ENCODE peak calls at places on chromosome 11, in six cellular contexts. One of them, this sample, is unnamed.

GRCh38 chr11:47553417-47553746 is 450 bp upstream of the CELF1 start:
- DNase-seq in adipocyte: no peak
- DNase-seq in transverse colon: no peak
- DNase-seq in IMR-90: no peak
- DNase-seq in AG10803: peak
- DNase-seq in left ventricle myocardium inferior: no peak
- DNase-seq in this sample: no peak

GRCh38 chr11:73001615-73002014 is 140.5 kb downstream of the FCHSD2 start:
- DNase-seq in adipocyte: no peak
- DNase-seq in AG10803: no peak
- DNase-seq in left ventricle myocardium inferior: no peak
- DNase-seq in transverse colon: no peak
- DNase-seq in IMR-90: no peak
- DNase-seq in this sample: no peak

GRCh38 chr11:76493040-76493439 is 48.2 kb downstream of the EMSY start:
- DNase-seq in IMR-90: no peak
- DNase-seq in transverse colon: no peak
- DNase-seq in AG10803: no peak
- DNase-seq in adipocyte: no peak
- DNase-seq in left ventricle myocardium inferior: no peak
- DNase-seq in this sample: no peak

GRCh38 chr11:134700101-134700640 is 288.1 kb upstream of the B3GAT1 start:
- DNase-seq in transverse colon: no peak
- DNase-seq in left ventricle myocardium inferior: no peak
- DNase-seq in AG10803: no peak
- DNase-seq in IMR-90: no peak
- DNase-seq in adipocyte: no peak
- DNase-seq in this sample: no peak

GRCh38 chr11:24885580-24886173 is 388.8 kb downstream of the LUZP2 start:
- DNase-seq in IMR-90: no peak
- DNase-seq in AG10803: no peak
- DNase-seq in left ventricle myocardium inferior: no peak
- DNase-seq in adipocyte: no peak
- DNase-seq in transverse colon: no peak
- DNase-seq in this sample: no peak

GRCh38 chr11:66226111-66226510 is 42.3 kb upstream of the RAB1B start:
- DNase-seq in transverse colon: no peak
- DNase-seq in IMR-90: no peak
- DNase-seq in AG10803: no peak
- DNase-seq in left ventricle myocardium inferior: no peak
- DNase-seq in adipocyte: no peak
- DNase-seq in this sample: no peak

GRCh38 chr11:46920709-46921108 is 2.4 kb upstream of the LRP4 start:
- DNase-seq in IMR-90: peak
- DNase-seq in transverse colon: peak
- DNase-seq in left ventricle myocardium inferior: no peak
- DNase-seq in adipocyte: peak
- DNase-seq in AG10803: peak
- DNase-seq in this sample: no peak

GRCh38 chr11:70542811-70543210 is 144.5 kb downstream of the CTTN start:
- DNase-seq in transverse colon: no peak
- DNase-seq in IMR-90: no peak
- DNase-seq in AG10803: no peak
- DNase-seq in adipocyte: no peak
- DNase-seq in left ventricle myocardium inferior: no peak
- DNase-seq in this sample: no peak

GRCh38 chr11:91981995-91982394 is 242.6 kb upstream of the FAT3 start:
- DNase-seq in transverse colon: peak
- DNase-seq in IMR-90: peak
- DNase-seq in adipocyte: peak
- DNase-seq in AG10803: peak
- DNase-seq in left ventricle myocardium inferior: no peak
- DNase-seq in this sample: no peak

GRCh38 chr11:30984442-30984816 is 385.1 kb downstream of the DCDC1 start:
- DNase-seq in IMR-90: peak
- DNase-seq in adipocyte: no peak
- DNase-seq in transverse colon: no peak
- DNase-seq in AG10803: peak
- DNase-seq in left ventricle myocardium inferior: no peak
- DNase-seq in this sample: no peak

GRCh38 chr11:63478896-63479295 is 12.1 kb downstream of the PLAAT5 start:
- DNase-seq in left ventricle myocardium inferior: no peak
- DNase-seq in transverse colon: peak
- DNase-seq in IMR-90: peak
- DNase-seq in adipocyte: peak
- DNase-seq in AG10803: peak
- DNase-seq in this sample: peak

GRCh38 chr11:114785820-114786219 is 107.5 kb downstream of the NXPE2 start:
- DNase-seq in IMR-90: no peak
- DNase-seq in AG10803: no peak
- DNase-seq in left ventricle myocardium inferior: no peak
- DNase-seq in transverse colon: no peak
- DNase-seq in adipocyte: no peak
- DNase-seq in this sample: no peak

GRCh38 chr11:35393093-35393492 is 26.3 kb downstream of the SLC1A2 start:
- DNase-seq in adipocyte: no peak
- DNase-seq in IMR-90: peak
- DNase-seq in left ventricle myocardium inferior: no peak
- DNase-seq in transverse colon: no peak
- DNase-seq in AG10803: peak
- DNase-seq in this sample: no peak
- H3K4me3 ChIP-seq in adipocyte: no peak
- H3K4me3 ChIP-seq in IMR-90: no peak
- H3K4me3 ChIP-seq in left ventricle myocardium inferior: no peak
- H3K4me3 ChIP-seq in transverse colon: no peak
- H3K4me3 ChIP-seq in AG10803: no peak
- H3K4me3 ChIP-seq in this sample: no peak

DNA sequence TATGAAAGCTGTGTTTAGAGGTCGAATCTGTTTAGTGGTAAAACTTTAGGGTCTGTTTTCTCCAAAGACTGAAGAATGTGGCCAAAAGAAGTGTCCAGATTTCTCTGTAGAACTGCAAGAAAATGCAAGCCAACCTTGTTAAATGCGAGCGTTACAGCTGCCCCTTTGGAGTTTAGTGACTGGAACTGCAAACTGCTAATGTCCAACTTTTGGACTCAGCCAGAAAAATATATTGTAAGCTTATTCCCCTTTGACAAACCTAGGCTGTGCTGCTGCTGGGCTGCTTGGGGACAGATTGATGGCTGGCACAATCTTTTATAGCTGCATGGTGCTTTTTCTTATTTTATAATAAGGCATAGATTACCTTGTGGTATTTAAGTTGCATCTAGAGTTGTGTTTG is 3.9 kb downstream of the TEAD1 start:
- DNase-seq in transverse colon: no peak
- DNase-seq in left ventricle myocardium inferior: no peak
- DNase-seq in AG10803: no peak
- DNase-seq in IMR-90: no peak
- DNase-seq in adipocyte: peak
- DNase-seq in this sample: no peak
- H3K4me3 ChIP-seq in transverse colon: no peak
- H3K4me3 ChIP-seq in left ventricle myocardium inferior: peak
- H3K4me3 ChIP-seq in AG10803: peak
- H3K4me3 ChIP-seq in IMR-90: peak
- H3K4me3 ChIP-seq in adipocyte: peak
- H3K4me3 ChIP-seq in this sample: no peak

GRCh38 chr11:108536783-108537182 is 38.6 kb upstream of the POGLUT3 start:
- DNase-seq in transverse colon: no peak
- DNase-seq in adipocyte: no peak
- DNase-seq in AG10803: no peak
- DNase-seq in IMR-90: no peak
- DNase-seq in left ventricle myocardium inferior: no peak
- DNase-seq in this sample: no peak
- H3K4me3 ChIP-seq in transverse colon: no peak
- H3K4me3 ChIP-seq in adipocyte: no peak
- H3K4me3 ChIP-seq in AG10803: no peak
- H3K4me3 ChIP-seq in IMR-90: no peak
- H3K4me3 ChIP-seq in left ventricle myocardium inferior: no peak
- H3K4me3 ChIP-seq in this sample: no peak

GRCh38 chr11:68309621-68310185 is 2.7 kb upstream of the LRP5 start:
- DNase-seq in IMR-90: peak
- DNase-seq in transverse colon: no peak
- DNase-seq in left ventricle myocardium inferior: no peak
- DNase-seq in adipocyte: no peak
- DNase-seq in AG10803: no peak
- DNase-seq in this sample: no peak

GRCh38 chr11:68312117-68312779 is at the start of gene LRP5:
- DNase-seq in transverse colon: peak
- DNase-seq in IMR-90: peak
- DNase-seq in adipocyte: peak
- DNase-seq in AG10803: no peak
- DNase-seq in left ventricle myocardium inferior: peak
- DNase-seq in this sample: no peak

GRCh38 chr11:68313574-68314202 is 1.3 kb downstream of the LRP5 start:
- DNase-seq in left ventricle myocardium inferior: no peak
- DNase-seq in transverse colon: no peak
- DNase-seq in adipocyte: peak
- DNase-seq in AG10803: peak
- DNase-seq in IMR-90: peak
- DNase-seq in this sample: no peak

GRCh38 chr11:68312780-68313573 is 586 bp downstream of the LRP5 start:
- DNase-seq in adipocyte: peak
- DNase-seq in left ventricle myocardium inferior: no peak
- DNase-seq in AG10803: no peak
- DNase-seq in transverse colon: no peak
- DNase-seq in IMR-90: no peak
- DNase-seq in this sample: no peak

DNA sequence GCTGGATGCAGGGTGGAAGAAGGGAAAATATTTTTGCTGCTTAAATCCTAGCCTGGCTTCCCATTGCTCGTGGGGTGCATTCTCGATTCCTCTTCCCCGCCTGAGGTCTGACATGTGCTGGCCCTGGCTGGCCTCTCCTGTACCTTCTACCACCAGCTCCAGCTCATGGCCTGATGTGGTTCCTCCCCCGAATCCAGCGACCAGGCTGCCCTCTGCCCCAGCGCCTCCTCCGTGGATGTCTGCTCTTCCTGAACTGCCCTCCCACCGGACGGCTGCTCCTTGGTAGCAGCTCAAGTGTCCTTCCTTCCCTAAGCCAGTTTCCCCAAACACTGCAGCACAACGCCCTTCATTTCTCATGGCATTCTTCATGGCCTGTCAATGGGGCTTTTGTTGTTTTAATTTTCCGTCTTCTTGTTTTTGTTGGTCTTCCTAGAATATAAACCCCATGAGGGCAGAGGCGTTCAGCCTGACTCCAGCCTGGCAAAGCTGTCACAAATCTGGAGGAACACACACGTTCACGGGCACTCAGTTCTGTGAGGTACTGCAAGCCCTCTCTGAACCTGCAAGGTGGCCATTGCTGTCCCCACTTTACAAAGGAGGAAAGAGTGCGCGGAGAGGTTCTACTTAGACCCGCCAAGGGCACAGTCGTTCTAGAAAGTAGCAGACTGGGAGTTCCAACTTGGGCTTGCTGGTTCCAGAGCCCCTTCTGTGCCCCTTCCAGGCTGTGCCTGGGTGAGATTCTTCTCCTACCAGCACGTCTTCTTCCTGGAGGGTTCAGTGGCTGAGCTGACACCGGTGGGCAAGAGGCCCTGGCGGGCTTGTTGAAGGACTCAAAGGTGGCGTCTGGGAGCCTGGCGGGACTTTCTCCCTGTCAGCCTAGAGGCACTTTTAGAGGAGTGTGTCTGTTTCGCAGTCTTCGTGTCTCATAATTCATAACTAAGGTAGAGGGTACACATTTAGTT is 955 bp upstream of the LRP5 start:
- DNase-seq in IMR-90: no peak
- DNase-seq in adipocyte: no peak
- DNase-seq in left ventricle myocardium inferior: no peak
- DNase-seq in AG10803: no peak
- DNase-seq in transverse colon: no peak
- DNase-seq in this sample: no peak
- H3K4me3 ChIP-seq in IMR-90: peak
- H3K4me3 ChIP-seq in adipocyte: peak
- H3K4me3 ChIP-seq in left ventricle myocardium inferior: peak
- H3K4me3 ChIP-seq in AG10803: peak
- H3K4me3 ChIP-seq in transverse colon: no peak
- H3K4me3 ChIP-seq in this sample: no peak

GRCh38 chr11:43903086-43903485 is 22.5 kb downstream of the ALKBH3 start:
- DNase-seq in transverse colon: no peak
- DNase-seq in adipocyte: no peak
- DNase-seq in left ventricle myocardium inferior: no peak
- DNase-seq in AG10803: no peak
- DNase-seq in IMR-90: no peak
- DNase-seq in this sample: no peak

GRCh38 chr11:43905788-43906187 is 25.2 kb downstream of the ALKBH3 start:
- DNase-seq in adipocyte: no peak
- DNase-seq in transverse colon: no peak
- DNase-seq in AG10803: peak
- DNase-seq in IMR-90: peak
- DNase-seq in left ventricle myocardium inferior: no peak
- DNase-seq in this sample: no peak

GRCh38 chr11:43903969-43904368 is 23.3 kb downstream of the ALKBH3 start:
- DNase-seq in adipocyte: no peak
- DNase-seq in transverse colon: no peak
- DNase-seq in AG10803: no peak
- DNase-seq in IMR-90: no peak
- DNase-seq in left ventricle myocardium inferior: no peak
- DNase-seq in this sample: no peak

GRCh38 chr11:43907028-43907966 is 26.7 kb downstream of the ALKBH3 start:
- DNase-seq in transverse colon: no peak
- DNase-seq in left ventricle myocardium inferior: no peak
- DNase-seq in IMR-90: no peak
- DNase-seq in AG10803: no peak
- DNase-seq in adipocyte: no peak
- DNase-seq in this sample: no peak

GRCh38 chr11:43904737-43905515 is 24.3 kb downstream of the ALKBH3 start:
- DNase-seq in adipocyte: peak
- DNase-seq in left ventricle myocardium inferior: no peak
- DNase-seq in transverse colon: no peak
- DNase-seq in IMR-90: peak
- DNase-seq in AG10803: peak
- DNase-seq in this sample: no peak
- H3K4me3 ChIP-seq in adipocyte: peak
- H3K4me3 ChIP-seq in left ventricle myocardium inferior: no peak
- H3K4me3 ChIP-seq in transverse colon: no peak
- H3K4me3 ChIP-seq in IMR-90: no peak
- H3K4me3 ChIP-seq in AG10803: no peak
- H3K4me3 ChIP-seq in this sample: no peak

DNA sequence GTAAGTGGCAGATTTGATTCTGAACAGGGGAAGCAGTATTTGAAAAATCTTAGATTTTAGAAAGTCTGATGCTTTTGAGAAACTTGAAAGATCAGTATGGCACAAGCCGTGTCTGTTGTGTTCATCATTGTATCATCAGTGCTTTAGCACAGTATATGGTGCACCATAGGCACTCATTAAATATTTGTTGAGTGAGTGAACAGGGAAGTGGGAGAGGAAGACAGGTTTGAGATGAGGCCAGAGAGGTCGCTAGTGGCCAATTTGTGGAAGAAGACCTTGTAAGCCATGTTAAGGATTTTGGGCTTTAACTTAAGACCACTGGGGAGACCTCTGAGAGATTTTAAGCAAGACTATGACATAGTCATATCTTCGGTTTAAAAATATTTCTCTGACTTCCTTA is 12.9 kb downstream of the CHEK1 start:
- DNase-seq in transverse colon: no peak
- DNase-seq in IMR-90: no peak
- DNase-seq in adipocyte: no peak
- DNase-seq in left ventricle myocardium inferior: no peak
- DNase-seq in AG10803: no peak
- DNase-seq in this sample: no peak
- H3K4me3 ChIP-seq in transverse colon: no peak
- H3K4me3 ChIP-seq in IMR-90: no peak
- H3K4me3 ChIP-seq in adipocyte: no peak
- H3K4me3 ChIP-seq in left ventricle myocardium inferior: no peak
- H3K4me3 ChIP-seq in AG10803: no peak
- H3K4me3 ChIP-seq in this sample: no peak